ENCODE peak calls at places on chromosome 22, in six cellular contexts. K, R, F, C, B and U are unnamed samples.

GRCh38 chr22:31776231-31776630 is 22.4 kb downstream of the DEPDC5 start:
- DNase-seq in K (no peak), R (no peak), F (no peak), C (no peak), B (no peak), U (no peak)

GRCh38 chr22:20955548-20955947 is 11.5 kb upstream of the AIFM3 start:
- DNase-seq in K (no peak), R (no peak), F (no peak), C (no peak), B (no peak), U (no peak)

GRCh38 chr22:39306456-39307361 is 12.7 kb downstream of the RPL3 start:
- DNase-seq in K (peak), R (peak), F (no peak), C (no peak), B (no peak), U (no peak)

GRCh38 chr22:20010307-20011122 is 6.1 kb downstream of the ARVCF start:
- DNase-seq in K (no peak), R (no peak), F (no peak), C (no peak), B (no peak), U (no peak)

GRCh38 chr22:47835726-47836125 is 1073.3 kb downstream of the TBC1D22A start:
- DNase-seq in K (peak), R (no peak), F (no peak), C (no peak), B (no peak), U (peak)

GRCh38 chr22:49354516-49355205 is 473.0 kb downstream of the BRD1 start:
- DNase-seq in K (no peak), R (no peak), F (no peak), C (no peak), B (no peak), U (no peak)

GRCh38 chr22:23834830-23835772 is 3.7 kb downstream of the DERL3 start:
- DNase-seq in K (no peak), R (no peak), F (no peak), C (peak), B (no peak), U (no peak)

GRCh38 chr22:23144926-23145906 is at the start of gene RAB36:
- DNase-seq in K (peak), R (peak), F (peak), C (peak), B (peak), U (peak)

GRCh38 chr22:50438305-50439275 is 36.2 kb downstream of the SBF1 start:
- DNase-seq in K (no peak), R (no peak), F (no peak), C (peak), B (no peak), U (no peak)

GRCh38 chr22:17780116-17780740 is 6.0 kb upstream of the BID start:
- DNase-seq in K (no peak), R (no peak), F (no peak), C (no peak), B (no peak), U (no peak)

GRCh38 chr22:45441158-45441557 is 27.7 kb downstream of the RIBC2 start:
- DNase-seq in K (peak), R (peak), F (no peak), C (peak), B (no peak), U (no peak)

GRCh38 chr22:44710474-44711235 is 8.7 kb downstream of the PRR5 start:
- DNase-seq in K (no peak), R (peak), F (no peak), C (no peak), B (no peak), U (no peak)

GRCh38 chr22:42780070-42780540 is 59.4 kb upstream of the A4GALT start:
- DNase-seq in K (peak), R (peak), F (peak), C (no peak), B (no peak), U (peak)

GRCh38 chr22:42963231-42963595 is 51.7 kb downstream of the PACSIN2 start:
- DNase-seq in K (no peak), R (no peak), F (no peak), C (no peak), B (no peak), U (no peak)

GRCh38 chr22:47048123-47049077 is 285.9 kb downstream of the TBC1D22A start:
- DNase-seq in K (no peak), R (no peak), F (no peak), C (peak), B (no peak), U (no peak)